ENCODE peak calls at places on chromosomes 7 and 10, in four cellular contexts. B is B cell, M is adipocyte, U is astrocyte of the hippocampus. L is an unnamed sample.

GRCh38 chr10:111091833-111092232 is 15.0 kb downstream of the ADRA2A start:
- DNase-seq in B (no peak), M (no peak), U (no peak), L (no peak)

GRCh38 chr10:101489355-101489754 is 98.7 kb downstream of the POLL start:
- DNase-seq in B (no peak), M (peak), U (no peak), L (no peak)

GRCh38 chr10:17836917-17837316 is 27.8 kb downstream of the MRC1 start:
- DNase-seq in B (no peak), M (peak), U (peak), L (peak)

GRCh38 chr7:154759989-154760388 is 242.9 kb downstream of the PAXIP1 start:
- DNase-seq in B (no peak), M (no peak), U (no peak), L (no peak)

GRCh38 chr10:89904755-89905154 is 203.4 kb downstream of the KIF20B start:
- DNase-seq in B (no peak), M (no peak), U (no peak), L (no peak)

GRCh38 chr7:107506683-107507339 is 37.0 kb downstream of the GPR22 start:
- DNase-seq in B (no peak), M (no peak), U (peak), L (no peak)

GRCh38 chr7:3780016-3780415 is 479.0 kb downstream of the SDK1 start:
- DNase-seq in B (no peak), M (no peak), U (no peak), L (no peak)

GRCh38 chr7:14000247-14000646 is 10.8 kb upstream of the ETV1 start:
- DNase-seq in B (no peak), M (no peak), U (no peak), L (no peak)

GRCh38 chr10:128042131-128042610 is 84.1 kb downstream of the MKI67 start:
- DNase-seq in B (no peak), M (no peak), U (no peak), L (no peak)